ENCODE peak calls at places on chromosomes 2 and 18, in seven cellular contexts. One of them, this sample, is unnamed.
A peak's percentile ranks its signal among the peaks of the same experiment; 100 is the strongest.

GRCh38 chr2:169980643-169981042 is 153.4 kb downstream of the UBR3 start:
- DNase-seq in NCI-H446 treated with DMSO at 0.1 percent for 48 hours: no peak
- DNase-seq in T-helper 9 cell: no peak
- DNase-seq in AG20443: no peak
- DNase-seq in fibroblast of the conjunctiva: no peak
- DNase-seq in GM12865: no peak
- DNase-seq in fibroblast of mammary gland: no peak
- DNase-seq in this sample: no peak

GRCh38 chr2:125259441-125259840 is 1234.4 kb downstream of the CNTNAP5 start:
- DNase-seq in GM12865: peak; percentile 25
- DNase-seq in NCI-H446 treated with DMSO at 0.1 percent for 48 hours: no peak
- DNase-seq in fibroblast of mammary gland: no peak
- DNase-seq in T-helper 9 cell: no peak
- DNase-seq in AG20443: no peak
- DNase-seq in fibroblast of the conjunctiva: no peak
- DNase-seq in this sample: no peak

GRCh38 chr2:128314026-128314347 is 4.7 kb downstream of the HS6ST1 start:
- DNase-seq in NCI-H446 treated with DMSO at 0.1 percent for 48 hours: no peak
- DNase-seq in AG20443: peak; percentile 5
- DNase-seq in fibroblast of mammary gland: no peak
- DNase-seq in GM12865: peak; percentile 0
- DNase-seq in fibroblast of the conjunctiva: no peak
- DNase-seq in T-helper 9 cell: no peak
- DNase-seq in this sample: no peak

GRCh38 chr2:118123561-118124232 is 35.4 kb downstream of the INSIG2 start:
- DNase-seq in NCI-H446 treated with DMSO at 0.1 percent for 48 hours: no peak
- DNase-seq in fibroblast of mammary gland: peak; percentile 89
- DNase-seq in fibroblast of the conjunctiva: no peak
- DNase-seq in GM12865: no peak
- DNase-seq in T-helper 9 cell: no peak
- DNase-seq in AG20443: peak; percentile 86
- DNase-seq in this sample: no peak

GRCh38 chr2:197077336-197077735 is 150.8 kb upstream of the PGAP1 start:
- DNase-seq in T-helper 9 cell: no peak
- DNase-seq in fibroblast of the conjunctiva: no peak
- DNase-seq in AG20443: no peak
- DNase-seq in GM12865: no peak
- DNase-seq in fibroblast of mammary gland: no peak
- DNase-seq in NCI-H446 treated with DMSO at 0.1 percent for 48 hours: no peak
- DNase-seq in this sample: no peak

GRCh38 chr2:178385595-178386148 is 65.3 kb downstream of the PRKRA start:
- DNase-seq in T-helper 9 cell: no peak
- DNase-seq in GM12865: no peak
- DNase-seq in fibroblast of the conjunctiva: no peak
- DNase-seq in AG20443: no peak
- DNase-seq in fibroblast of mammary gland: no peak
- DNase-seq in NCI-H446 treated with DMSO at 0.1 percent for 48 hours: no peak
- DNase-seq in this sample: no peak

GRCh38 chr2:225112362-225113111 is 70.3 kb upstream of the DOCK10 start:
- DNase-seq in T-helper 9 cell: no peak
- DNase-seq in fibroblast of mammary gland: no peak
- DNase-seq in GM12865: peak; percentile 6
- DNase-seq in fibroblast of the conjunctiva: no peak
- DNase-seq in NCI-H446 treated with DMSO at 0.1 percent for 48 hours: no peak
- DNase-seq in AG20443: no peak
- DNase-seq in this sample: no peak

GRCh38 chr2:237645261-237645660 is 17.9 kb downstream of the LRRFIP1 start:
- DNase-seq in GM12865: no peak
- DNase-seq in T-helper 9 cell: no peak
- DNase-seq in AG20443: no peak
- DNase-seq in NCI-H446 treated with DMSO at 0.1 percent for 48 hours: no peak
- DNase-seq in fibroblast of the conjunctiva: no peak
- DNase-seq in fibroblast of mammary gland: no peak
- DNase-seq in this sample: no peak

GRCh38 chr18:21741511-21742322 is 1.1 kb downstream of the MIB1 start:
- DNase-seq in fibroblast of mammary gland: peak; percentile 30
- DNase-seq in AG20443: peak; percentile 34
- DNase-seq in NCI-H446 treated with DMSO at 0.1 percent for 48 hours: no peak
- DNase-seq in fibroblast of the conjunctiva: no peak
- DNase-seq in GM12865: peak; percentile 45
- DNase-seq in T-helper 9 cell: peak; percentile 23
- DNase-seq in this sample: peak; percentile 13

GRCh38 chr2:159875083-159875482 is 77.1 kb upstream of the CD302 start:
- DNase-seq in GM12865: no peak
- DNase-seq in AG20443: no peak
- DNase-seq in fibroblast of the conjunctiva: no peak
- DNase-seq in NCI-H446 treated with DMSO at 0.1 percent for 48 hours: no peak
- DNase-seq in T-helper 9 cell: no peak
- DNase-seq in fibroblast of mammary gland: no peak
- DNase-seq in this sample: no peak

GRCh38 chr18:25648724-25649260 is 296.8 kb upstream of the ZNF521 start:
- DNase-seq in fibroblast of mammary gland: no peak
- DNase-seq in AG20443: no peak
- DNase-seq in fibroblast of the conjunctiva: no peak
- DNase-seq in T-helper 9 cell: no peak
- DNase-seq in NCI-H446 treated with DMSO at 0.1 percent for 48 hours: no peak
- DNase-seq in GM12865: no peak
- DNase-seq in this sample: no peak

GRCh38 chr2:42049411-42050349 is 1.9 kb downstream of the PKDCC start:
- DNase-seq in fibroblast of mammary gland: no peak
- DNase-seq in NCI-H446 treated with DMSO at 0.1 percent for 48 hours: no peak
- DNase-seq in fibroblast of the conjunctiva: no peak
- DNase-seq in T-helper 9 cell: no peak
- DNase-seq in AG20443: peak; percentile 37
- DNase-seq in GM12865: no peak
- DNase-seq in this sample: no peak

GRCh38 chr18:36247036-36247435 is 50.5 kb upstream of the FHOD3 start:
- DNase-seq in GM12865: no peak
- DNase-seq in AG20443: no peak
- DNase-seq in T-helper 9 cell: no peak
- DNase-seq in fibroblast of mammary gland: no peak
- DNase-seq in NCI-H446 treated with DMSO at 0.1 percent for 48 hours: no peak
- DNase-seq in fibroblast of the conjunctiva: no peak
- DNase-seq in this sample: no peak

GRCh38 chr18:58247363-58247834 is 203.4 kb downstream of the NEDD4L start:
- DNase-seq in fibroblast of mammary gland: no peak
- DNase-seq in GM12865: no peak
- DNase-seq in fibroblast of the conjunctiva: no peak
- DNase-seq in NCI-H446 treated with DMSO at 0.1 percent for 48 hours: peak; percentile 36
- DNase-seq in AG20443: peak; percentile 83
- DNase-seq in T-helper 9 cell: no peak
- DNase-seq in this sample: no peak

GRCh38 chr2:180130403-180130802 is 123.3 kb upstream of the CWC22 start:
- DNase-seq in NCI-H446 treated with DMSO at 0.1 percent for 48 hours: no peak
- DNase-seq in AG20443: peak; percentile 23
- DNase-seq in fibroblast of the conjunctiva: no peak
- DNase-seq in GM12865: no peak
- DNase-seq in T-helper 9 cell: no peak
- DNase-seq in fibroblast of mammary gland: peak; percentile 72
- DNase-seq in this sample: no peak

GRCh38 chr2:231357048-231357447 is 38.5 kb upstream of the B3GNT7 start:
- DNase-seq in AG20443: no peak
- DNase-seq in fibroblast of mammary gland: no peak
- DNase-seq in GM12865: no peak
- DNase-seq in T-helper 9 cell: no peak
- DNase-seq in fibroblast of the conjunctiva: no peak
- DNase-seq in NCI-H446 treated with DMSO at 0.1 percent for 48 hours: no peak
- DNase-seq in this sample: no peak

GRCh38 chr2:124316133-124316532 is 291.0 kb downstream of the CNTNAP5 start:
- DNase-seq in NCI-H446 treated with DMSO at 0.1 percent for 48 hours: no peak
- DNase-seq in fibroblast of mammary gland: no peak
- DNase-seq in fibroblast of the conjunctiva: no peak
- DNase-seq in AG20443: no peak
- DNase-seq in T-helper 9 cell: no peak
- DNase-seq in GM12865: no peak
- DNase-seq in this sample: no peak

GRCh38 chr2:25342372-25343186 is 854 bp upstream of the DNMT3A start:
- DNase-seq in fibroblast of the conjunctiva: peak; percentile 43
- DNase-seq in NCI-H446 treated with DMSO at 0.1 percent for 48 hours: peak; percentile 48
- DNase-seq in AG20443: peak; percentile 94
- DNase-seq in fibroblast of mammary gland: peak; percentile 67
- DNase-seq in T-helper 9 cell: peak; percentile 72
- DNase-seq in GM12865: peak; percentile 91
- DNase-seq in this sample: peak; percentile 71

GRCh38 chr18:79208882-79209281 is 139.7 kb downstream of the ATP9B start:
- DNase-seq in GM12865: no peak
- DNase-seq in fibroblast of the conjunctiva: no peak
- DNase-seq in NCI-H446 treated with DMSO at 0.1 percent for 48 hours: no peak
- DNase-seq in T-helper 9 cell: no peak
- DNase-seq in AG20443: no peak
- DNase-seq in fibroblast of mammary gland: no peak
- DNase-seq in this sample: no peak

GRCh38 chr2:65637061-65637460 is 204.7 kb upstream of the SPRED2 start:
- DNase-seq in GM12865: no peak
- DNase-seq in fibroblast of mammary gland: no peak
- DNase-seq in fibroblast of the conjunctiva: no peak
- DNase-seq in NCI-H446 treated with DMSO at 0.1 percent for 48 hours: no peak
- DNase-seq in AG20443: no peak
- DNase-seq in T-helper 9 cell: no peak
- DNase-seq in this sample: no peak

GRCh38 chr2:24083567-24084385 is 858 bp downstream of the TP53I3 start:
- DNase-seq in AG20443: peak; percentile 67
- DNase-seq in GM12865: peak; percentile 95
- DNase-seq in T-helper 9 cell: no peak
- DNase-seq in fibroblast of the conjunctiva: peak; percentile 83
- DNase-seq in fibroblast of mammary gland: peak; percentile 85
- DNase-seq in NCI-H446 treated with DMSO at 0.1 percent for 48 hours: no peak
- DNase-seq in this sample: peak; percentile 5

This sample was measured in T follicular helper cell.